ENCODE peak calls at places on chromosomes 6 and 20, in eight cellular contexts. One of them, this sample, is unnamed.

GRCh38 chr6:7140631-7141366 is 33.0 kb downstream of the RREB1 start:
- DNase-seq in NCI-H1436 treated with DMSO at 0.1 percent for 48 hours: no peak
- DNase-seq in T-helper 9 cell: peak
- DNase-seq in left cardiac atrium: peak
- DNase-seq in SJSA1: peak
- DNase-seq in Right ventricle myocardium superior: peak
- DNase-seq in GF-D8: peak
- DNase-seq in amniotic stem cell: peak
- DNase-seq in this sample: peak

GRCh38 chr6:109820706-109821350 is 129.7 kb downstream of the FIG4 start:
- DNase-seq in NCI-H1436 treated with DMSO at 0.1 percent for 48 hours: no peak
- DNase-seq in GF-D8: no peak
- DNase-seq in left cardiac atrium: no peak
- DNase-seq in T-helper 9 cell: no peak
- DNase-seq in Right ventricle myocardium superior: no peak
- DNase-seq in SJSA1: no peak
- DNase-seq in amniotic stem cell: no peak
- DNase-seq in this sample: no peak

GRCh38 chr20:23160536-23161243 is 74.6 kb upstream of the CD93 start:
- DNase-seq in Right ventricle myocardium superior: no peak
- DNase-seq in T-helper 9 cell: no peak
- DNase-seq in SJSA1: no peak
- DNase-seq in NCI-H1436 treated with DMSO at 0.1 percent for 48 hours: no peak
- DNase-seq in amniotic stem cell: no peak
- DNase-seq in GF-D8: no peak
- DNase-seq in left cardiac atrium: no peak
- DNase-seq in this sample: peak

GRCh38 chr6:10584607-10585006 is 63.5 kb downstream of the GCNT2 start:
- DNase-seq in T-helper 9 cell: no peak
- DNase-seq in left cardiac atrium: no peak
- DNase-seq in NCI-H1436 treated with DMSO at 0.1 percent for 48 hours: no peak
- DNase-seq in SJSA1: no peak
- DNase-seq in GF-D8: no peak
- DNase-seq in Right ventricle myocardium superior: no peak
- DNase-seq in amniotic stem cell: no peak
- DNase-seq in this sample: no peak

GRCh38 chr6:11727995-11728961 is 50.3 kb downstream of the ADTRP start:
- DNase-seq in NCI-H1436 treated with DMSO at 0.1 percent for 48 hours: no peak
- DNase-seq in T-helper 9 cell: no peak
- DNase-seq in SJSA1: no peak
- DNase-seq in Right ventricle myocardium superior: no peak
- DNase-seq in GF-D8: no peak
- DNase-seq in amniotic stem cell: no peak
- DNase-seq in left cardiac atrium: no peak
- DNase-seq in this sample: no peak

GRCh38 chr6:127120109-127120786 is 1.8 kb downstream of the RSPO3 start:
- DNase-seq in T-helper 9 cell: no peak
- DNase-seq in amniotic stem cell: no peak
- DNase-seq in SJSA1: no peak
- DNase-seq in GF-D8: no peak
- DNase-seq in Right ventricle myocardium superior: peak
- DNase-seq in left cardiac atrium: no peak
- DNase-seq in NCI-H1436 treated with DMSO at 0.1 percent for 48 hours: no peak
- DNase-seq in this sample: no peak

GRCh38 chr6:71977860-71978259 is 91.5 kb downstream of the RIMS1 start:
- DNase-seq in SJSA1: no peak
- DNase-seq in T-helper 9 cell: no peak
- DNase-seq in GF-D8: no peak
- DNase-seq in NCI-H1436 treated with DMSO at 0.1 percent for 48 hours: no peak
- DNase-seq in Right ventricle myocardium superior: no peak
- DNase-seq in left cardiac atrium: no peak
- DNase-seq in amniotic stem cell: no peak
- DNase-seq in this sample: peak

GRCh38 chr20:38999217-38999616 is 37.1 kb downstream of the DHX35 start:
- DNase-seq in Right ventricle myocardium superior: no peak
- DNase-seq in NCI-H1436 treated with DMSO at 0.1 percent for 48 hours: no peak
- DNase-seq in GF-D8: no peak
- DNase-seq in amniotic stem cell: no peak
- DNase-seq in SJSA1: no peak
- DNase-seq in T-helper 9 cell: no peak
- DNase-seq in left cardiac atrium: no peak
- DNase-seq in this sample: no peak

GRCh38 chr20:7171911-7172310 is 404.4 kb downstream of the BMP2 start:
- DNase-seq in left cardiac atrium: no peak
- DNase-seq in amniotic stem cell: no peak
- DNase-seq in Right ventricle myocardium superior: no peak
- DNase-seq in GF-D8: no peak
- DNase-seq in SJSA1: no peak
- DNase-seq in T-helper 9 cell: no peak
- DNase-seq in NCI-H1436 treated with DMSO at 0.1 percent for 48 hours: no peak
- DNase-seq in this sample: peak

GRCh38 chr6:90197854-90198496 is 98.7 kb downstream of the BACH2 start:
- DNase-seq in Right ventricle myocardium superior: no peak
- DNase-seq in left cardiac atrium: no peak
- DNase-seq in amniotic stem cell: no peak
- DNase-seq in SJSA1: no peak
- DNase-seq in T-helper 9 cell: no peak
- DNase-seq in NCI-H1436 treated with DMSO at 0.1 percent for 48 hours: no peak
- DNase-seq in GF-D8: peak
- DNase-seq in this sample: peak

GRCh38 chr6:143513410-143513809 is 1.9 kb upstream of the FUCA2 start:
- DNase-seq in Right ventricle myocardium superior: no peak
- DNase-seq in SJSA1: no peak
- DNase-seq in NCI-H1436 treated with DMSO at 0.1 percent for 48 hours: no peak
- DNase-seq in T-helper 9 cell: peak
- DNase-seq in GF-D8: no peak
- DNase-seq in left cardiac atrium: no peak
- DNase-seq in amniotic stem cell: no peak
- DNase-seq in this sample: no peak

GRCh38 chr6:141265748-141266647 is 866.7 kb upstream of the GJE1 start:
- DNase-seq in amniotic stem cell: no peak
- DNase-seq in T-helper 9 cell: no peak
- DNase-seq in SJSA1: peak
- DNase-seq in Right ventricle myocardium superior: no peak
- DNase-seq in NCI-H1436 treated with DMSO at 0.1 percent for 48 hours: no peak
- DNase-seq in left cardiac atrium: no peak
- DNase-seq in GF-D8: no peak
- DNase-seq in this sample: no peak

This sample was measured in SJCRH30.